ENCODE peak calls at places on chromosomes 6 and 20, in four cellular contexts. One of them, this sample, is unnamed.

GRCh38 chr6:160139420-160139851 is 17.8 kb downstream of the SLC22A1 start:
- DNase-seq in K562: no peak
- DNase-seq in HEK293T: no peak
- DNase-seq in WTC11: no peak
- DNase-seq in this sample: no peak

GRCh38 chr6:5671162-5671561 is 335.6 kb downstream of the NRN1 start:
- DNase-seq in WTC11: no peak
- DNase-seq in K562: peak
- DNase-seq in HEK293T: no peak
- DNase-seq in this sample: peak

GRCh38 chr6:14876778-14877613 is 368.9 kb upstream of the JARID2 start:
- DNase-seq in HEK293T: no peak
- DNase-seq in K562: no peak
- DNase-seq in WTC11: no peak
- DNase-seq in this sample: no peak

GRCh38 chr6:168104636-168105035 is 25.6 kb upstream of the FRMD1 start:
- DNase-seq in K562: no peak
- DNase-seq in WTC11: no peak
- DNase-seq in HEK293T: no peak
- DNase-seq in this sample: no peak

GRCh38 chr6:18503588-18504231 is 116.6 kb downstream of the RNF144B start:
- DNase-seq in WTC11: peak
- DNase-seq in HEK293T: peak
- DNase-seq in K562: peak
- DNase-seq in this sample: peak

GRCh38 chr6:2665169-2666070 is 85.3 kb downstream of the MYLK4 start:
- DNase-seq in HEK293T: no peak
- DNase-seq in K562: no peak
- DNase-seq in WTC11: no peak
- DNase-seq in this sample: no peak

GRCh38 chr6:155444120-155444917 is 11.3 kb downstream of the NOX3 start:
- DNase-seq in HEK293T: no peak
- DNase-seq in K562: no peak
- DNase-seq in WTC11: no peak
- DNase-seq in this sample: peak

GRCh38 chr6:169701218-169701952 is 444 bp downstream of the WDR27 start:
- DNase-seq in HEK293T: peak
- DNase-seq in K562: peak
- DNase-seq in WTC11: no peak
- DNase-seq in this sample: no peak

GRCh38 chr20:51888186-51888790 is 86.0 kb upstream of the SALL4 start:
- DNase-seq in K562: no peak
- DNase-seq in HEK293T: no peak
- DNase-seq in WTC11: no peak
- DNase-seq in this sample: no peak

GRCh38 chr20:25355866-25356265 is 34.8 kb downstream of the ABHD12 start:
- DNase-seq in WTC11: no peak
- DNase-seq in HEK293T: no peak
- DNase-seq in K562: no peak
- DNase-seq in this sample: no peak

GRCh38 chr6:139568157-139568955 is 193.9 kb upstream of the CITED2 start:
- DNase-seq in HEK293T: no peak
- DNase-seq in WTC11: no peak
- DNase-seq in K562: no peak
- DNase-seq in this sample: no peak

GRCh38 chr6:140915001-140915950 is 1217.4 kb upstream of the GJE1 start:
- DNase-seq in WTC11: no peak
- DNase-seq in K562: no peak
- DNase-seq in HEK293T: no peak
- DNase-seq in this sample: no peak

GRCh38 chr6:150547511-150548222 is 52.0 kb upstream of the PLEKHG1 start:
- DNase-seq in HEK293T: no peak
- DNase-seq in WTC11: peak
- DNase-seq in K562: no peak
- DNase-seq in this sample: peak

GRCh38 chr6:133132583-133132982 is 108.6 kb upstream of the EYA4 start:
- DNase-seq in K562: no peak
- DNase-seq in HEK293T: peak
- DNase-seq in WTC11: no peak
- DNase-seq in this sample: no peak

GRCh38 chr6:135146160-135146920 is 34.8 kb upstream of the MYB start:
- DNase-seq in WTC11: no peak
- DNase-seq in K562: no peak
- DNase-seq in HEK293T: peak
- DNase-seq in this sample: no peak

GRCh38 chr20:10795286-10796026 is 121.7 kb upstream of the JAG1 start:
- DNase-seq in K562: no peak
- DNase-seq in WTC11: no peak
- DNase-seq in HEK293T: no peak
- DNase-seq in this sample: no peak

GRCh38 chr20:56581701-56582100 is 47.4 kb upstream of the TFAP2C start:
- DNase-seq in HEK293T: no peak
- DNase-seq in WTC11: no peak
- DNase-seq in K562: no peak
- DNase-seq in this sample: peak

GRCh38 chr6:11067348-11067747 is 23.2 kb upstream of the ELOVL2 start:
- DNase-seq in HEK293T: no peak
- DNase-seq in WTC11: no peak
- DNase-seq in K562: no peak
- DNase-seq in this sample: peak

GRCh38 chr6:51934098-51934497 is 153.3 kb downstream of the PKHD1 start:
- DNase-seq in HEK293T: peak
- DNase-seq in WTC11: peak
- DNase-seq in K562: peak
- DNase-seq in this sample: peak

GRCh38 chr6:163249651-163250101 is 164.8 kb upstream of the QKI start:
- DNase-seq in K562: no peak
- DNase-seq in HEK293T: no peak
- DNase-seq in WTC11: no peak
- DNase-seq in this sample: no peak

GRCh38 chr6:20169786-20170185 is 42.5 kb downstream of the MBOAT1 start:
- DNase-seq in HEK293T: no peak
- DNase-seq in WTC11: no peak
- DNase-seq in K562: no peak
- DNase-seq in this sample: no peak

GRCh38 chr6:82955841-82956240 is 109.8 kb downstream of the UBE3D start:
- DNase-seq in WTC11: no peak
- DNase-seq in HEK293T: no peak
- DNase-seq in K562: no peak
- DNase-seq in this sample: no peak
- TF ChIP-seq ELF4 in WTC11: no peak
- TF ChIP-seq ELF4 in HEK293T: no peak
- TF ChIP-seq ELF4 in K562: no peak
- TF ChIP-seq ELF4 in this sample: no peak

GRCh38 chr20:34127787-34128186 is 15.7 kb upstream of the EIF2S2 start:
- DNase-seq in HEK293T: no peak
- DNase-seq in WTC11: no peak
- DNase-seq in K562: peak
- DNase-seq in this sample: no peak

GRCh38 chr20:34124469-34125249 is 12.6 kb upstream of the EIF2S2 start:
- DNase-seq in K562: no peak
- DNase-seq in HEK293T: no peak
- DNase-seq in WTC11: no peak
- DNase-seq in this sample: no peak

DNA sequence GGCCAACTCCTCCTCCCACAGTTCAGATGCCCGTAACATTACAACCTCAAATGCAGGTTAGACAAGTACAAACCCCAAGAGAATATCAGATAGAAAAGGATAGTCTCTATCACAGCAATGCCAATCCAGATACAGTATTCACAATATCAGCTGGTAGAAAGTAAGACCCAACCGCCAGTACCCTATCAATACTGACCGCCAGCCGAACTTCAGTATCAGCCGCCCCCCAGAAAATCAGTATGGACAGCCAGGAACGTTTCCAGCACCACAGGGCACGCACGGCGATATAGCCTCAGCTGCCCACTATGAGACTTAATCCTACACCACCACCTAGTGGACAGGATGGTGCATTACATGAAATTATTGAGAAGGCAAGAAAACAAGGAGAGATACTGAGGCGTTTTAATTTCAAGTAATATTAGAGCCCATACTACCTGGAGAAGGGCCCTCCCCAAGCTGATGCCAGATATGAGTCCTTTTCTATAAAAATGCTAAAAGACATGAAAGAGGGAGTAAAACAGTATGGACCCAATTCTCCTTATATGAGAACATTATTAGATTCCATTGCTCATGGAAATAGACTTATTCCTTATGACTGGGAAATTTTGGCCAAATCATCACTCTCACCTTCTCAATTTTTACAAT is 17.6 kb upstream of the EIF2S2 start:
- DNase-seq in K562: peak
- DNase-seq in WTC11: peak
- DNase-seq in HEK293T: peak
- DNase-seq in this sample: peak
- TF ChIP-seq ELF4 in K562: no peak
- TF ChIP-seq ELF4 in WTC11: no peak
- TF ChIP-seq ELF4 in HEK293T: no peak
- TF ChIP-seq ELF4 in this sample: no peak

DNA sequence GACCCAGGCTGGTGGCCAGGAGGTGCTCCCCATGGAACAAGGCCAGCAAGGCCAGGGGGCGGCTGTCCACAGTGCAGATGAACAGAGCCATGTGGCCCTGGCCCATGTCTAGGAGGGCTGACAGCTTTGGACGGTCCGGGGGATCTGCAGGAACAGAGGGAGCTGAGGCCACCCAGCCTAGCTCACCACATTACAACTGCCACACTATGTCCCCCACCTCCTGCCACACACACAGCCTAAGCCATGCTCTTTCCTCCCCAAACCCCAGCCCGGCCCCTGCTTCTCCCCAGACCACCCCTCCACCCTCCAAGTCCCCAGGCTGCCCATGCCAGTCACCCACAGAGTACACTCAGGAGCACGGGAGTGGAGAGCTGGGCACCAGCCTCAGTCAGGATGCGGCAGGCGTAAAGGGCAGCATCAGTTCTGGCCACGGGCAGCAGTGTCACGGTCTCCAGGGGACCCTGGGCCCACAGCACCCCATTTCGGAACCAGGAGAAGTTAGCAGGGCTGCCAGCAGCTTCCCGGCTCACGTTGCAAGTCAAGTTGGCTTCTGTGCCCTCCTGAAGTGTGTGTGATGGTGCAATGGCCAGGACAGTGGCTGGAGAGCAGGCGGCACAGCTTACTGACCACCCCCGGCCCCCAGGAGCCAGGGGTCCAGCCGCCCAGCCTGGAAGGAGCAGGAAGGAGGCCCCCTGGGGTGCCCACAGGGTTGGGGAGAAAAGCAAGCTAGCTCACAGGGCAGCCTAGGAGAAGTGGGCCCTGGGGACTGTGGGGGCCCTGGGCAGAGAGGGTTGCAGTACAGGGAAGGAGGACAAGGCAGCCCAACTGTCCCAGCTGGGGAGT is 15.2 kb upstream of the ADAM33 start:
- DNase-seq in WTC11: no peak
- DNase-seq in K562: no peak
- DNase-seq in HEK293T: no peak
- DNase-seq in this sample: no peak
- TF ChIP-seq ELF4 in WTC11: no peak
- TF ChIP-seq ELF4 in K562: no peak
- TF ChIP-seq ELF4 in HEK293T: no peak
- TF ChIP-seq ELF4 in this sample: no peak

GRCh38 chr6:122005661-122006060 is 393.8 kb upstream of the HSF2 start:
- DNase-seq in K562: no peak
- DNase-seq in HEK293T: no peak
- DNase-seq in WTC11: no peak
- DNase-seq in this sample: no peak

GRCh38 chr6:122007366-122007765 is 392.1 kb upstream of the HSF2 start:
- DNase-seq in K562: no peak
- DNase-seq in WTC11: no peak
- DNase-seq in HEK293T: no peak
- DNase-seq in this sample: no peak

GRCh38 chr6:122012576-122012975 is 386.9 kb upstream of the HSF2 start:
- DNase-seq in HEK293T: no peak
- DNase-seq in K562: no peak
- DNase-seq in WTC11: no peak
- DNase-seq in this sample: no peak

GRCh38 chr6:122008105-122009100 is 391.0 kb upstream of the HSF2 start:
- DNase-seq in K562: no peak
- DNase-seq in WTC11: no peak
- DNase-seq in HEK293T: no peak
- DNase-seq in this sample: no peak
- TF ChIP-seq ELF4 in K562: no peak
- TF ChIP-seq ELF4 in WTC11: no peak
- TF ChIP-seq ELF4 in HEK293T: no peak
- TF ChIP-seq ELF4 in this sample: no peak

This sample was measured in HepG2.